ENCODE peak calls at places on chromosomes 16 and 17, in six cellular contexts. C, E, Q, I, N and U are unnamed samples.

GRCh38 chr17:39174907-39175694 is 9.1 kb upstream of the ARL5C start:
- DNase-seq in Q (peak; percentile 78), I (peak; percentile 88), E (peak; percentile 92), N (no peak), C (peak; percentile 79), U (no peak)

GRCh38 chr17:57859601-57860413 is 10.0 kb upstream of the MRPS23 start:
- DNase-seq in E (no peak), C (no peak), Q (no peak), I (no peak), N (peak; percentile 71), U (no peak)

GRCh38 chr16:72073831-72074230 is 10.8 kb downstream of the HPR start:
- DNase-seq in N (no peak), E (no peak), I (peak; percentile 71), C (peak; percentile 66), Q (no peak), U (no peak)

GRCh38 chr17:34504814-34505484 is 74.4 kb upstream of the TMEM132E start:
- DNase-seq in E (no peak), N (no peak), C (no peak), Q (no peak), I (no peak), U (no peak)

GRCh38 chr16:63312343-63312742 is 1276.1 kb upstream of the CDH8 start:
- DNase-seq in E (no peak), N (no peak), C (no peak), Q (no peak), I (no peak), U (no peak)

GRCh38 chr17:82010575-82011525 is 11.8 kb downstream of the CENPX start:
- DNase-seq in N (no peak), Q (no peak), I (no peak), C (no peak), E (no peak), U (no peak)

GRCh38 chr17:66345264-66345663 is 42.9 kb downstream of the PRKCA start:
- DNase-seq in N (no peak), I (no peak), C (no peak), E (no peak), Q (no peak), U (no peak)

GRCh38 chr17:81329927-81330883 is 35.1 kb upstream of the SLC38A10 start:
- DNase-seq in Q (no peak), I (no peak), N (no peak), E (no peak), C (no peak), U (no peak)

GRCh38 chr16:56858375-56858774 is 6.6 kb upstream of the SLC12A3 start:
- DNase-seq in I (no peak), N (no peak), Q (peak; percentile 23), C (no peak), E (no peak), U (no peak)

GRCh38 chr16:9123871-9124270 is 32.4 kb downstream of the HAPSTR1 start:
- DNase-seq in E (peak; percentile 33), N (no peak), Q (peak; percentile 89), C (no peak), I (no peak), U (no peak)

GRCh38 chr17:40647549-40648325 is at the start of gene SMARCE1:
- DNase-seq in Q (peak; percentile 71), N (peak; percentile 89), C (peak; percentile 86), I (peak; percentile 73), E (peak; percentile 82), U (no peak)

GRCh38 chr17:40645932-40646331 is 1.7 kb downstream of the SMARCE1 start:
- DNase-seq in Q (no peak), C (no peak), I (no peak), N (no peak), E (no peak), U (no peak)

GRCh38 chr17:40646791-40647548 is 648 bp downstream of the SMARCE1 start:
- DNase-seq in I (peak; percentile 52), C (peak; percentile 64), E (no peak), N (no peak), Q (peak; percentile 52), U (no peak)

GRCh38 chr17:40648326-40648968 is 829 bp upstream of the SMARCE1 start:
- DNase-seq in E (no peak), N (no peak), I (peak; percentile 58), C (no peak), Q (peak; percentile 65), U (no peak)

GRCh38 chr17:40645291-40645690 is 2.3 kb downstream of the SMARCE1 start:
- DNase-seq in I (no peak), Q (no peak), E (no peak), C (no peak), N (no peak), U (no peak)
- H3K4me3 ChIP-seq in I (no peak overlapping the region), Q (no peak overlapping the region), E (no peak overlapping the region), C (no peak overlapping the region), N (no peak overlapping the region), U (peak overlapping the region; percentile 11)

DNA sequence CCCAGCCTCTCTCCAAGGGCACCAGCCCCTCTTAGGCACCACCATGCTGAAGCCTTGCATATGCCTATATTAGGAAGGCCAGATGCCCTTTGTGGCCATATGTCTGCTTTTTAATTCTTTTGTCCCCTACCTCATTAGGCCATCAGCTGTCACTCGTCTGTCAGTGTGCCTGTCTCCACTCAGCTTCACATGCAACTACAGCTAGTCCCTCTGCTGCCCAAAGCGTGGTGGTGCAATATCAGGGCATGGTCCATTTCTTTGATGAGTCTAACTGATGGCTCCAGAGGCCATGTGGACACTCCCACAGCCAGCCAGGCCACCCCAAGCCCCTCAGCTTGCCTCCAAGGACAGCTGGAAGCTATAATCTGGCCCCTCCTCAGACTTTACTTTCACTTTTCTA is 36.3 kb downstream of the MYO18A start:
- DNase-seq in N (no peak), C (no peak), E (no peak), I (peak; percentile 54), Q (peak; percentile 78), U (no peak)
- TF ChIP-seq CTCF in N (no peak), C (peak; percentile 40), E (peak; percentile 68), I (no peak), Q (peak; percentile 65), U (peak; percentile 67)

DNA sequence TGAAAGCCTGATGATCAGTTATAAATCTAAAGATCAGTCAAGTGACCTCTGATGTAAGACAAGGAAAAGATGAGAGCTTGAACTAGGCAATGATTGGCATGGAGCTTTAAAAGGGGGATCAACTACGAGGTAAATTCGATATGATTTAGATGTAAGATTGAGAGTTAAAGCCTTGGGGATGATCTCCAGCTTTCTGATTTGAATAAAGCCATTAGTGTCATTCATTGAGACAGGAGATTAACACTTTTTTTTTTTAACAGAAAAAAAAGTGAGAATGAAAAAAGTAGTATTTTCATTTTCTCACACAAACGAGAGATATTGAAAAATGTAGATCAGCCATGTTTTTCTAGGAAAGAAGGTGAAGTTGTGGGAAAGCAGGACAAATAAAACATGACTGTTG is 225.4 kb downstream of the CNTNAP4 start:
- DNase-seq in N (no peak), C (no peak), E (no peak), Q (no peak), I (no peak), U (no peak)
- H3K4me3 ChIP-seq in N (no peak overlapping the region), C (no peak overlapping the region), E (no peak overlapping the region), Q (no peak overlapping the region), I (no peak overlapping the region), U (no peak overlapping the region)

GRCh38 chr16:88754912-88755744 is 29.9 kb downstream of the PIEZO1 start:
- DNase-seq in Q (peak; percentile 21), I (no peak), C (peak; percentile 25), E (no peak), N (no peak), U (no peak)
- TF ChIP-seq CTCF in Q (no peak), I (no peak), C (no peak), E (no peak), N (no peak), U (peak; percentile 36)

DNA sequence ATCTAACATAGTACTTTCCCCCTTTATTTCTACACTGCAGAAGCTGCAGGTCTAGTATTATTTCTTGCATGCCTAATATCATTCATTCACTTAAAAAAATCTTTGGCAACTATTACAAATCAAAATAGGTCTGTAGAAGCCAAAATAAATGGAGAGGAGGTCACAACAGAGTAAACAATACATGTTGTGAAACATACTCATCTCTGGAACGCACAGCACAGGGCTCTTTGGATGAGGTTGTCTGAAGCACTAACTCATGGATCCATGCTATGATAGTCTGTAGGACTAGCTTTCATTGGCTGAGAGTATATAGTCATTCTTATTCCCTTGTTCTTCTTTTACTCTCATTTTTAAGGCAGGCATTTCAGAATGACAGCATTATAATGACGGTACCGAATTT is 21.3 kb downstream of the MYO1D start:
- DNase-seq in N (no peak), C (no peak), Q (no peak), I (no peak), E (no peak), U (no peak)
- H3K4me3 ChIP-seq in N (no peak overlapping the region), C (no peak overlapping the region), Q (no peak overlapping the region), I (no peak overlapping the region), E (no peak overlapping the region), U (no peak overlapping the region)

GRCh38 chr16:2586241-2586640 is 48.4 kb downstream of the PDPK1 start:
- DNase-seq in N (no peak), Q (no peak), I (peak; percentile 14), C (no peak), E (peak; percentile 71), U (no peak)
- TF ChIP-seq CTCF in N (no peak), Q (no peak), I (no peak), C (peak; percentile 21), E (peak; percentile 64), U (peak; percentile 34)

DNA sequence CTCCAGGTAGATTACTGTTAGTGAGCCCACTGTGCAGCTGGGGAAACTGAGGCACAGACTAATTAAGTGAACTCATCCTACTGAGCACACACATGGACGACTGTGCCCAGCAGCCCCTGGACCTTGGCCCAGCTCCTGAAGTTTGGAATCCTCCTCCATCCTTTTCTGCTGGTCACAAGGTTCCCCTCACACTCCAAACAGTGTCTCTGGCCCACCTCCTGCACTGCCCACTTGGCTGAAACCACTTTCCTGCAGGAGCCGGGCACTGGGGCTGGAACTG is 3.6 kb downstream of the RHBDF2 start:
- DNase-seq in C (no peak), Q (no peak), E (no peak), N (no peak), I (no peak), U (no peak)
- H3K4me3 ChIP-seq in C (no peak overlapping the region), Q (no peak overlapping the region), E (no peak overlapping the region), N (peak overlapping the region; percentile 25), I (no peak overlapping the region), U (peak overlapping the region; percentile 30)

GRCh38 chr17:50505731-50506130 is 2.5 kb upstream of the MYCBPAP start:
- DNase-seq in N (no peak), C (no peak), Q (no peak), I (no peak), E (no peak), U (no peak)
- TF ChIP-seq CTCF in N (no peak), C (no peak), Q (no peak), I (no peak), E (no peak), U (no peak)

GRCh38 chr17:71339219-71339618 is 781.6 kb upstream of the SOX9 start:
- DNase-seq in N (no peak), C (peak; percentile 47), Q (no peak), E (no peak), I (no peak), U (no peak)

GRCh38 chr17:71335212-71335611 is 785.6 kb upstream of the SOX9 start:
- DNase-seq in I (no peak), Q (no peak), E (no peak), C (no peak), N (no peak), U (no peak)

GRCh38 chr17:71337903-71338302 is 782.9 kb upstream of the SOX9 start:
- DNase-seq in C (peak; percentile 33), I (no peak), Q (no peak), E (no peak), N (no peak), U (no peak)

GRCh38 chr17:71334041-71334781 is 786.6 kb upstream of the SOX9 start:
- DNase-seq in E (no peak), I (no peak), Q (no peak), N (no peak), C (no peak), U (no peak)

GRCh38 chr17:71338396-71338795 is 782.4 kb upstream of the SOX9 start:
- DNase-seq in Q (peak; percentile 56), C (peak; percentile 68), E (no peak), I (no peak), N (no peak), U (no peak)
- H3K4me3 ChIP-seq in Q (no peak overlapping the region), C (no peak overlapping the region), E (no peak overlapping the region), I (no peak overlapping the region), N (no peak overlapping the region), U (no peak overlapping the region)